ENCODE peak calls at places on chromosomes 1 and 21, in eight cellular contexts. W, Z, X, S, P, R, B and Y are unnamed samples.

GRCh38 chr1:230248876-230249275 is 177.3 kb downstream of the PGBD5 start:
- DNase-seq in B (no peak), S (no peak), R (no peak), Z (no peak), W (no peak), P (no peak), X (no peak), Y (no peak)

GRCh38 chr1:247487057-247487456 is 29.2 kb upstream of the OR2B11 start:
- DNase-seq in W (no peak), X (no peak), R (peak; percentile 5), B (peak; percentile 35), Z (no peak), P (peak; percentile 6), S (peak; percentile 35), Y (no peak)

GRCh38 chr1:151993084-151993733 is 450 bp downstream of the S100A10 start:
- DNase-seq in Z (no peak), R (peak; percentile 25), P (peak; percentile 36), W (peak; percentile 70), B (no peak), X (peak; percentile 42), S (no peak), Y (no peak)

GRCh38 chr1:184825571-184825970 is 70.9 kb upstream of the EDEM3 start:
- DNase-seq in B (no peak), S (no peak), W (no peak), P (no peak), R (no peak), X (no peak), Z (no peak), Y (no peak)

GRCh38 chr1:245091818-245092637 is 62.8 kb upstream of the KIF26B start:
- DNase-seq in R (no peak), W (peak; percentile 70), B (peak; percentile 92), P (no peak), Z (no peak), X (peak; percentile 16), S (peak; percentile 99), Y (no peak)

GRCh38 chr1:178267646-178268094 is 173.8 kb downstream of the RASAL2 start:
- DNase-seq in Z (no peak), W (no peak), R (no peak), P (peak; percentile 19), X (no peak), S (no peak), B (peak; percentile 44), Y (no peak)

GRCh38 chr1:165424454-165425283 is 20.3 kb downstream of the RXRG start:
- DNase-seq in W (no peak), X (no peak), R (no peak), P (no peak), Z (no peak), B (no peak), S (no peak), Y (no peak)

GRCh38 chr1:244174922-244175521 is 123.9 kb downstream of the ZBTB18 start:
- DNase-seq in B (no peak), Z (no peak), P (no peak), R (no peak), X (no peak), S (no peak), W (no peak), Y (no peak)

GRCh38 chr1:10474613-10475507 is at the start of gene PEX14:
- DNase-seq in P (peak; percentile 84), R (peak; percentile 76), W (peak; percentile 90), B (peak; percentile 78), Z (peak; percentile 75), S (peak; percentile 87), X (peak; percentile 86), Y (peak; percentile 89)

GRCh38 chr1:52225174-52225573 is 83.3 kb downstream of the ZFYVE9 start:
- DNase-seq in Z (no peak), R (no peak), W (no peak), S (no peak), X (no peak), P (no peak), B (no peak), Y (no peak)

GRCh38 chr1:101960164-101960563 is 36.6 kb downstream of the OLFM3 start:
- DNase-seq in Z (no peak), X (no peak), W (no peak), S (no peak), P (no peak), B (no peak), R (no peak), Y (no peak)

GRCh38 chr1:41799723-41800122 is 119.0 kb downstream of the HIVEP3 start:
- DNase-seq in R (no peak), S (no peak), W (no peak), P (no peak), X (no peak), Z (no peak), B (peak; percentile 58), Y (no peak)

GRCh38 chr1:9244501-9245229 is 10.1 kb downstream of the H6PD start:
- DNase-seq in W (no peak), Z (no peak), B (no peak), R (no peak), S (no peak), P (no peak), X (peak; percentile 69), Y (no peak)

GRCh38 chr1:23664837-23665795 is 26.5 kb upstream of the RPL11 start:
- DNase-seq in S (peak; percentile 5), X (no peak), B (peak; percentile 29), W (no peak), R (no peak), Z (no peak), P (peak; percentile 36), Y (no peak)

GRCh38 chr1:202278751-202279150 is 63.0 kb downstream of the UBE2T start:
- DNase-seq in P (no peak), B (no peak), S (no peak), R (no peak), X (no peak), W (no peak), Z (no peak), Y (no peak)

GRCh38 chr1:211886551-211886950 is 56.0 kb upstream of the LPGAT1 start:
- DNase-seq in Z (no peak), S (no peak), R (no peak), P (no peak), W (no peak), B (no peak), X (no peak), Y (no peak)

GRCh38 chr1:3070654-3071506 is 1.9 kb downstream of the PRDM16 start:
- DNase-seq in Z (no peak), X (peak; percentile 41), R (no peak), S (no peak), W (peak; percentile 52), B (no peak), P (peak; percentile 60), Y (no peak)

GRCh38 chr1:185567006-185567405 is 167.2 kb upstream of the HMCN1 start:
- DNase-seq in W (no peak), P (no peak), S (peak; percentile 86), R (peak; percentile 18), B (peak; percentile 92), X (no peak), Z (no peak), Y (no peak)

GRCh38 chr1:227038401-227038800 is 98.3 kb downstream of the COQ8A start:
- DNase-seq in X (no peak), B (no peak), S (no peak), W (no peak), R (no peak), Z (no peak), P (no peak), Y (no peak)

GRCh38 chr1:1204998-1205768 is 1.2 kb downstream of the TNFRSF18 start:
- DNase-seq in B (no peak), P (peak; percentile 7), R (no peak), Z (no peak), W (no peak), X (no peak), S (no peak), Y (no peak)

GRCh38 chr1:103514920-103515503 is 10.5 kb upstream of the RNPC3 start:
- DNase-seq in P (no peak), B (peak; percentile 37), W (no peak), X (no peak), S (peak; percentile 52), R (no peak), Z (no peak), Y (no peak)

GRCh38 chr1:50369830-50370229 is 53.4 kb downstream of the DMRTA2 start:
- DNase-seq in S (no peak), R (no peak), P (no peak), X (no peak), W (no peak), Z (no peak), B (peak; percentile 4), Y (no peak)
- TF ChIP-seq CTCF in S (peak; percentile 31), R (no peak), P (no peak), X (no peak), W (no peak), Z (peak; percentile 32), B (peak; percentile 48), Y (no peak)

GRCh38 chr1:100362821-100363466 is 10.6 kb downstream of the CDC14A start:
- DNase-seq in P (no peak), R (no peak), B (no peak), Z (no peak), X (no peak), W (no peak), S (no peak), Y (no peak)

GRCh38 chr1:100363831-100364230 is 11.5 kb downstream of the CDC14A start:
- DNase-seq in R (no peak), B (no peak), Z (no peak), X (no peak), W (no peak), S (no peak), P (no peak), Y (no peak)

GRCh38 chr1:100366209-100366525 is 13.9 kb downstream of the CDC14A start:
- DNase-seq in X (no peak), Z (no peak), B (no peak), W (no peak), P (no peak), S (no peak), R (no peak), Y (no peak)

GRCh38 chr1:100361249-100362089 is 9.2 kb downstream of the CDC14A start:
- DNase-seq in R (no peak), P (no peak), B (no peak), Z (no peak), W (no peak), X (no peak), S (no peak), Y (no peak)

GRCh38 chr1:100364731-100365130 is 12.4 kb downstream of the CDC14A start:
- DNase-seq in R (no peak), P (no peak), X (no peak), S (no peak), B (no peak), Z (no peak), W (no peak), Y (no peak)
- TF ChIP-seq CTCF in R (no peak), P (no peak), X (no peak), S (no peak), B (no peak), Z (no peak), W (no peak), Y (no peak)

GRCh38 chr21:36156815-36157670 is at the start of gene DOP1B:
- DNase-seq in Z (no peak), X (no peak), S (no peak), W (no peak), B (no peak), P (no peak), R (peak; percentile 25), Y (peak; percentile 69)
- TF ChIP-seq CTCF in Z (no peak), X (no peak), S (no peak), W (no peak), B (no peak), P (no peak), R (no peak), Y (no peak)

DNA sequence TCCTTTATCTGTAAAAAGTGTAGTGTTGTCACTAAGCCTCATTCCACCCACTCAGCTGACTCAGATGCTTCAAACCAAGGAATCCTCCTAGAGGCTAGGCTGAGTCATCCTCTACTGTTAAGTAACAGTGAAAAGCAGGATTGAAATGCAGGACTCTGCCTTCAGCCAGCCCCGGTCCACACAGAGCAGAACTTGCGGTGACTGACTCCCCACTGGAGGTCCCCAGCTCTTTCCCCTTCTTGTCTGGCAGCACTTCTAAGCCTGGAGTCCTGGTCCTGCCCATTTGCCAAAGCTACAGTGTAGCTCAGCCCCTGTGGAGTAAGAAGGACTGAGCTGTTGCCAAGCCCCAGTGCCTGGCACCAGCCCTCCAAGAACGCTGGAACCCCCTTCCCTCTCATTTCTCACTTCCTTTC is 1.7 kb downstream of the RAB7B start:
- DNase-seq in R (no peak), W (no peak), Z (no peak), B (peak; percentile 94), X (no peak), S (peak; percentile 97), P (no peak), Y (no peak)
- TF ChIP-seq CTCF in R (no peak), W (no peak), Z (no peak), B (peak; percentile 3), X (no peak), S (peak; percentile 18), P (no peak), Y (no peak)